ENCODE peak calls at places on chromosome 14, in four cellular contexts. One of them, this sample, is unnamed.

GRCh38 chr14:76294876-76295275 is 81.1 kb upstream of the ESRRB start:
- DNase-seq in SK-N-SH: no peak
- DNase-seq in H1: no peak
- DNase-seq in K562: no peak
- DNase-seq in this sample: no peak

GRCh38 chr14:30214456-30215090 is 286.9 kb upstream of the PRKD1 start:
- DNase-seq in SK-N-SH: peak
- DNase-seq in H1: no peak
- DNase-seq in K562: peak
- DNase-seq in this sample: no peak

GRCh38 chr14:76098916-76099675 is 52.6 kb upstream of the GPATCH2L start:
- DNase-seq in SK-N-SH: no peak
- DNase-seq in H1: no peak
- DNase-seq in K562: no peak
- DNase-seq in this sample: no peak

GRCh38 chr14:103199141-103199540 is 75.9 kb downstream of the TNFAIP2 start:
- DNase-seq in SK-N-SH: no peak
- DNase-seq in H1: no peak
- DNase-seq in K562: no peak
- DNase-seq in this sample: no peak

GRCh38 chr14:103281496-103282231 is 52.4 kb upstream of the EIF5 start:
- DNase-seq in SK-N-SH: peak
- DNase-seq in H1: no peak
- DNase-seq in K562: peak
- DNase-seq in this sample: peak

GRCh38 chr14:75273272-75274044 is 5.2 kb upstream of the FOS start:
- DNase-seq in SK-N-SH: no peak
- DNase-seq in H1: no peak
- DNase-seq in K562: no peak
- DNase-seq in this sample: no peak

GRCh38 chr14:51093371-51094281 is 1.3 kb downstream of the TRIM9 start:
- DNase-seq in SK-N-SH: peak
- DNase-seq in H1: no peak
- DNase-seq in K562: no peak
- DNase-seq in this sample: peak

GRCh38 chr14:34243401-34243800 is 218.6 kb downstream of the SPTSSA start:
- DNase-seq in SK-N-SH: no peak
- DNase-seq in H1: no peak
- DNase-seq in K562: no peak
- DNase-seq in this sample: no peak

GRCh38 chr14:98769326-98769725 is 502.7 kb downstream of the BCL11B start:
- DNase-seq in SK-N-SH: no peak
- DNase-seq in H1: no peak
- DNase-seq in K562: no peak
- DNase-seq in this sample: no peak

GRCh38 chr14:55711171-55711811 is 131.3 kb downstream of the KTN1 start:
- DNase-seq in SK-N-SH: no peak
- DNase-seq in H1: no peak
- DNase-seq in K562: no peak
- DNase-seq in this sample: no peak

GRCh38 chr14:77059276-77059934 is 30.9 kb upstream of the IRF2BPL start:
- DNase-seq in SK-N-SH: no peak
- DNase-seq in H1: no peak
- DNase-seq in K562: peak
- DNase-seq in this sample: peak

GRCh38 chr14:106877527-106877926 is 1351.1 kb downstream of the TMEM121 start:
- DNase-seq in SK-N-SH: no peak
- DNase-seq in H1: no peak
- DNase-seq in K562: no peak
- DNase-seq in this sample: no peak

GRCh38 chr14:59028476-59029202 is 159.8 kb upstream of the DAAM1 start:
- DNase-seq in SK-N-SH: peak
- DNase-seq in H1: peak
- DNase-seq in K562: peak
- DNase-seq in this sample: peak

GRCh38 chr14:64758711-64759554 is 54.7 kb downstream of the PLEKHG3 start:
- DNase-seq in SK-N-SH: peak
- DNase-seq in H1: no peak
- DNase-seq in K562: no peak
- DNase-seq in this sample: no peak

GRCh38 chr14:28652782-28653181 is 113.8 kb upstream of the FOXG1 start:
- DNase-seq in SK-N-SH: no peak
- DNase-seq in H1: no peak
- DNase-seq in K562: no peak
- DNase-seq in this sample: no peak

GRCh38 chr14:24574206-24574774 is 1.8 kb downstream of the CTSG start:
- DNase-seq in SK-N-SH: no peak
- DNase-seq in H1: no peak
- DNase-seq in K562: no peak
- DNase-seq in this sample: no peak

GRCh38 chr14:79395061-79395460 is 816.2 kb downstream of the DIO2 start:
- DNase-seq in SK-N-SH: no peak
- DNase-seq in H1: no peak
- DNase-seq in K562: no peak
- DNase-seq in this sample: no peak

GRCh38 chr14:64444984-64445845 is 20.1 kb upstream of the AKAP5 start:
- DNase-seq in SK-N-SH: peak
- DNase-seq in H1: no peak
- DNase-seq in K562: peak
- DNase-seq in this sample: no peak

GRCh38 chr14:24481622-24482324 is 26.3 kb downstream of the CMA1 start:
- DNase-seq in SK-N-SH: peak
- DNase-seq in H1: peak
- DNase-seq in K562: peak
- DNase-seq in this sample: peak

GRCh38 chr14:35341454-35342159 is 49.4 kb downstream of the PSMA6 start:
- DNase-seq in SK-N-SH: peak
- DNase-seq in H1: no peak
- DNase-seq in K562: peak
- DNase-seq in this sample: peak

GRCh38 chr14:51394804-51395203 is 154.8 kb downstream of the TMX1 start:
- DNase-seq in SK-N-SH: no peak
- DNase-seq in H1: no peak
- DNase-seq in K562: no peak
- DNase-seq in this sample: no peak

GRCh38 chr14:30450620-30451019 is 108.3 kb upstream of the G2E3 start:
- DNase-seq in SK-N-SH: no peak
- DNase-seq in H1: no peak
- DNase-seq in K562: no peak
- DNase-seq in this sample: no peak

GRCh38 chr14:71574976-71575375 is 357.3 kb upstream of the RGS6 start:
- DNase-seq in SK-N-SH: no peak
- DNase-seq in H1: no peak
- DNase-seq in K562: no peak
- DNase-seq in this sample: no peak

GRCh38 chr14:97524579-97525319 is 727.6 kb downstream of the VRK1 start:
- DNase-seq in SK-N-SH: no peak
- DNase-seq in H1: no peak
- DNase-seq in K562: no peak
- DNase-seq in this sample: no peak

GRCh38 chr14:76775695-76776305 is 14.5 kb downstream of the VASH1 start:
- DNase-seq in SK-N-SH: no peak
- DNase-seq in H1: no peak
- DNase-seq in K562: no peak
- DNase-seq in this sample: no peak

GRCh38 chr14:73463411-73463810 is 5.1 kb upstream of the NUMB start:
- DNase-seq in SK-N-SH: no peak
- DNase-seq in H1: no peak
- DNase-seq in K562: peak
- DNase-seq in this sample: no peak

GRCh38 chr14:75042040-75042439 is 9.2 kb downstream of the MLH3 start:
- DNase-seq in SK-N-SH: peak
- DNase-seq in H1: no peak
- DNase-seq in K562: no peak
- DNase-seq in this sample: no peak

GRCh38 chr14:35987731-35988130 is 161.6 kb downstream of the BRMS1L start:
- DNase-seq in SK-N-SH: no peak
- DNase-seq in H1: no peak
- DNase-seq in K562: no peak
- DNase-seq in this sample: no peak

GRCh38 chr14:73180385-73180805 is 44.1 kb downstream of the PSEN1 start:
- DNase-seq in SK-N-SH: no peak
- DNase-seq in H1: no peak
- DNase-seq in K562: no peak
- DNase-seq in this sample: no peak

GRCh38 chr14:64709126-64709525 is 4.9 kb downstream of the PLEKHG3 start:
- DNase-seq in SK-N-SH: no peak
- DNase-seq in H1: no peak
- DNase-seq in K562: no peak
- DNase-seq in this sample: no peak

GRCh38 chr14:75941030-75941429 is 40.8 kb downstream of the TGFB3 start:
- DNase-seq in SK-N-SH: no peak
- DNase-seq in H1: no peak
- DNase-seq in K562: no peak
- DNase-seq in this sample: no peak

DNA sequence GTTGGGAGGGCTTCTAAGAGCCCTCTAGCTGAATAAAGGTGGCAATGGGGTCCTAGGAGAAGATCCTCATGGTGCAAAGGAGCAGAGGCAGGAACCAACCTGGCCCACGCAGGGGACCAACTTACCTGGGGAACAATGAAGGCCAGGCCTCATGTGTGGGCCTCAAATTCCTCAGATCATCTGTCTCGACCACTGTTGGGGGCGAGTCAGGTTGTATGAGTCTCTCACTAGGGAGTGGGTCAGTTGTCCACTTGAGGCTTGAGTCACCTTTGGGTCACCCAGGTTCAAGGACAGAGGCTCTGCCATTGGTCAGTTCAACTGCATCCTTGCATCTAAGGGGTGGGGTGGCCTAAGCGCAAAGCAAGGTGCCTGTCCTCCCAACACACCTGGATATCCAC is 43.7 kb upstream of the BDKRB2 start:
- DNase-seq in SK-N-SH: no peak
- DNase-seq in H1: no peak
- DNase-seq in K562: no peak
- DNase-seq in this sample: no peak
- TF ChIP-seq USF2 in SK-N-SH: no peak
- TF ChIP-seq USF2 in H1: no peak
- TF ChIP-seq USF2 in K562: no peak
- TF ChIP-seq USF2 in this sample: no peak

GRCh38 chr14:26597136-26598080 is at the start of gene NOVA1:
- DNase-seq in SK-N-SH: peak
- DNase-seq in H1: peak
- DNase-seq in K562: no peak
- DNase-seq in this sample: peak
- TF ChIP-seq TEAD4 in SK-N-SH: no peak
- TF ChIP-seq TEAD4 in H1: no peak
- TF ChIP-seq TEAD4 in K562: no peak
- TF ChIP-seq TEAD4 in this sample: no peak

GRCh38 chr14:104950021-104950420 is 25.3 kb downstream of the PLD4 start:
- DNase-seq in SK-N-SH: no peak
- DNase-seq in H1: no peak
- DNase-seq in K562: no peak
- DNase-seq in this sample: no peak

GRCh38 chr14:104955396-104955770 is 22.8 kb downstream of the AHNAK2 start:
- DNase-seq in SK-N-SH: no peak
- DNase-seq in H1: no peak
- DNase-seq in K562: no peak
- DNase-seq in this sample: no peak

GRCh38 chr14:104954746-104955395 is 23.3 kb downstream of the AHNAK2 start:
- DNase-seq in SK-N-SH: no peak
- DNase-seq in H1: no peak
- DNase-seq in K562: no peak
- DNase-seq in this sample: no peak

GRCh38 chr14:104953896-104954656 is 24.1 kb downstream of the AHNAK2 start:
- DNase-seq in SK-N-SH: no peak
- DNase-seq in H1: no peak
- DNase-seq in K562: no peak
- DNase-seq in this sample: no peak

DNA sequence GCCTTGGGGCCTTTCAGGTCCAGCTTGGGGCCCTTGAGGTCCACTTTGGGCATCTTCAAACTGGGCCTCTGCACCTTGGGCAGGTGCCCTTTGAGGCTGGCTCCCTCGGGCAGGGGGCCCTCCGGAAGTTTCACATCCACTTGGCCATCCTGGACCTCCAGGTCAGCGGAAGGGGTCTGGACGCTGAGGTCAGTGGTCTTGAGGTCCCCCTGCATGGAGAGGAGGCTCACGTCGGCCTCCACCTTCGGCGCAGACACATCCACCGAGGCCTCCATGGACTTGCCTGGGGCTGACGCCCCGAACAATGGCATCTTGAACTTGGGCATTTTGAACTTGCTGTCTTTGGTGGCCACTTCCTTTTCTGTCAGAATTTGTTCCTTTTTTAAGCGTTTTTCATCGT is 25.1 kb downstream of the AHNAK2 start:
- DNase-seq in SK-N-SH: no peak
- DNase-seq in H1: no peak
- DNase-seq in K562: no peak
- DNase-seq in this sample: no peak
- TF ChIP-seq USF2 in SK-N-SH: no peak
- TF ChIP-seq USF2 in H1: no peak
- TF ChIP-seq USF2 in K562: no peak
- TF ChIP-seq USF2 in this sample: no peak

DNA sequence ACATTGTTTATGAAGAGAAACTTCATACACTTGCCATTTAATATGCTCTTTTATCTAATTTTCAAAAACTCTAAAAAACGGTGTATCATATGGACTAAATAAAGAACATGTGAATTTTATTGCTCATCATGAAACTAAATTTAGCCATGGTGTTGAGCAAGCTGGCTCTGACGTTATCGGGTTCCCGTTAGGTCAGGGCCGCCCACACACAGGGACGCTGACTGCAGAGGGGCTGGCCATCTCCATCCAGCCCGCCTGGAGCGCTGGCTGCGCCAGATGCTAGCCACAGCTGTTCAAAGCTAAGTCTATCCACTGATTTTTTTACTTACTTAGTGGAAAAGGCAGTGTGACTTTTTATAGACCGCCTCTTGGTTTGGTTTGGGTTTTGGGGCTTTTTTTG is 36.5 kb upstream of the DYNC1H1 start:
- DNase-seq in SK-N-SH: peak
- DNase-seq in H1: no peak
- DNase-seq in K562: peak
- DNase-seq in this sample: no peak
- TF ChIP-seq TEAD4 in SK-N-SH: no peak
- TF ChIP-seq TEAD4 in H1: no peak
- TF ChIP-seq TEAD4 in K562: no peak
- TF ChIP-seq TEAD4 in this sample: no peak

GRCh38 chr14:89466460-89466859 is 49.4 kb upstream of the FOXN3 start:
- DNase-seq in SK-N-SH: no peak
- DNase-seq in H1: no peak
- DNase-seq in K562: no peak
- DNase-seq in this sample: no peak
- TF ChIP-seq USF2 in SK-N-SH: no peak
- TF ChIP-seq USF2 in H1: no peak
- TF ChIP-seq USF2 in K562: no peak
- TF ChIP-seq USF2 in this sample: no peak

GRCh38 chr14:27605298-27605697 is 1007.5 kb upstream of the NOVA1 start:
- DNase-seq in SK-N-SH: no peak
- DNase-seq in H1: no peak
- DNase-seq in K562: no peak
- DNase-seq in this sample: no peak
- TF ChIP-seq TEAD4 in SK-N-SH: no peak
- TF ChIP-seq TEAD4 in H1: no peak
- TF ChIP-seq TEAD4 in K562: no peak
- TF ChIP-seq TEAD4 in this sample: no peak

This sample was measured in WTC11.